ENCODE peak calls at places on chromosomes 7 and 10, in ten cellular contexts. T is gastrocnemius medialis, U is body of pancreas, B is heart left ventricle, G is upper lobe of left lung, C is H54, Y is NB4, R is GM12878, J is stomach, Z is transverse colon. E is an unnamed sample.

GRCh38 chr7:77482015-77482414 is 55.1 kb upstream of the PTPN12 start:
- DNase-seq in T (no peak), U (peak; percentile 80), B (no peak), G (no peak), C (no peak), Y (peak; percentile 78), R (no peak), J (peak; percentile 69), Z (peak; percentile 66), E (no peak)

GRCh38 chr7:1693419-1693990 is 23.4 kb downstream of the ELFN1 start:
- DNase-seq in T (peak; percentile 4), U (peak; percentile 32), B (peak; percentile 19), G (peak; percentile 79), C (no peak), Y (no peak), R (no peak), J (peak; percentile 13), Z (no peak), E (no peak)

GRCh38 chr7:434891-435486 is 84.7 kb downstream of the PDGFA start:
- DNase-seq in T (no peak), U (no peak), B (no peak), G (peak; percentile 52), C (no peak), Y (no peak), R (no peak), J (no peak), Z (peak; percentile 24), E (no peak)

GRCh38 chr10:123864923-123865322 is 26.7 kb downstream of the CPXM2 start:
- DNase-seq in T (no peak), U (no peak), B (no peak), G (no peak), C (no peak), Y (no peak), R (no peak), J (no peak), Z (peak; percentile 23), E (no peak)

GRCh38 chr10:108653466-108653865 is 1269.8 kb downstream of the XPNPEP1 start:
- DNase-seq in T (no peak), U (no peak), B (no peak), G (no peak), C (peak; percentile 7), Y (no peak), R (no peak), J (no peak), Z (no peak), E (no peak)

GRCh38 chr10:76839276-76839675 is 798.3 kb downstream of the KCNMA1 start:
- DNase-seq in T (no peak), U (no peak), B (no peak), G (no peak), C (no peak), Y (no peak), R (no peak), J (no peak), Z (peak; percentile 32), E (no peak)

GRCh38 chr10:18523025-18523424 is 128.4 kb downstream of the NSUN6 start:
- DNase-seq in T (no peak), U (no peak), B (no peak), G (no peak), C (no peak), Y (no peak), R (no peak), J (no peak), Z (no peak), E (no peak)

GRCh38 chr7:51175992-51176388 is 140.6 kb downstream of the COBL start:
- DNase-seq in T (no peak), U (no peak), B (no peak), G (no peak), C (no peak), Y (no peak), R (no peak), J (no peak), Z (no peak), E (no peak)

GRCh38 chr10:24206926-24207701 is 1.8 kb upstream of the KIAA1217 start:
- DNase-seq in T (no peak), U (no peak), B (no peak), G (peak; percentile 28), C (no peak), Y (no peak), R (no peak), J (no peak), Z (peak; percentile 27), E (no peak)
- TF ChIP-seq POLR2A in T (no peak), U (no peak), B (no peak), G (no peak), C (no peak), Y (no peak), R (no peak), J (no peak), Z (no peak), E (no peak)

GRCh38 chr7:30475580-30475979 is 3.0 kb downstream of the NOD1 start:
- DNase-seq in T (no peak), U (no peak), B (no peak), G (no peak), C (no peak), Y (no peak), R (no peak), J (no peak), Z (no peak), E (no peak)

GRCh38 chr7:30474893-30475292 is 3.7 kb downstream of the NOD1 start:
- DNase-seq in T (no peak), U (no peak), B (no peak), G (no peak), C (no peak), Y (no peak), R (no peak), J (no peak), Z (no peak), E (no peak)

GRCh38 chr7:30476401-30477145 is 2.0 kb downstream of the NOD1 start:
- DNase-seq in T (no peak), U (no peak), B (no peak), G (no peak), C (no peak), Y (peak; percentile 42), R (no peak), J (no peak), Z (no peak), E (no peak)

GRCh38 chr7:30474485-30474884 is 4.1 kb downstream of the NOD1 start:
- DNase-seq in T (no peak), U (no peak), B (no peak), G (no peak), C (no peak), Y (no peak), R (no peak), J (no peak), Z (no peak), E (no peak)

DNA sequence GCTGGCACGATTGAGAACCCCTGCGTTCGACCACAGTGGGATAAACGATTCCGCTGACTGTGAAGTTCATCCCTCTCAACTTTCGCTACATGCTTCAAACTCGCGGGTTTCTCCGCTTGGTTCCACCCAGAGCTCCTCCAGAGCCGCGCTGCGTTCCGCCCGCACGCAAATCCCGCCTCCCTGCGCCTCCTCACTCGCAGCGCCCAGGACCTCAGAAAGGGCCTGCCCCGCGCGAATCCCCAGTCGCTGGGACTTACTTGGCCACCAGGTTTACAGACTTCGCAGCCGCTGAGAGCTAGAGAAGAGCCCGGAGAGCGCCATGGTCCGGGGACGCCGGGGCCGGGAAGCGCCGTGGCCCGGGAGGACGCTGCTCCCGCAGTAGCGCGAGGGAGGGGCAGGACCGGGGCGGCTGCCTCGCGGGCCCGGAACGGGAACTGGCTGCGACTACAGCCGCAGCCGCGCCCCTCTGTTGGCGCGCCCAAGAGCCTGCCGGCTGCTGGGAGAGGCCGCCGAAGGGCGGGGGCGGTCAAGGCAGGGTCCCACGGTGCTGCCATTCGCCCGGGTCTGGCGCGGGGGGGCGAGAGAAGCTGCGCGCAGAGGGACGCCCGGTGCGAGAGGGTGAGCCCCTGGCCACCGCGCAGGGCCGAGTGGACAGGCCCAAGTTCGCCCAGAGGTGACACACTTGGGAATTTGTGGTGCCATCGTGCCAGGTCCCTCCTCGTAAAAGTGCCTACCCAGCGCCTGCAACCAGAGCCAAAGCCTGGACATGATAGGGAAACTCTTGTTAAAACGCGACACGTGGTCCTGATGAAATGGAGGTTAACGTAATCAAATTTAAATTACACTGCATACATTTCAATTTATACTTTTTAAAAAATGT is at the start of gene NOD1:
- DNase-seq in T (peak; percentile 66), U (peak; percentile 72), B (peak; percentile 87), G (peak; percentile 95), C (peak; percentile 94), Y (peak; percentile 94), R (no peak), J (peak; percentile 80), Z (peak; percentile 88), E (peak; percentile 84)
- TF ChIP-seq POLR2A in T (peak; percentile 25), U (peak; percentile 70), B (peak; percentile 73), G (peak; percentile 90), C (peak; percentile 76), Y (peak; percentile 86), R (peak; percentile 92), J (peak; percentile 17), Z (peak; percentile 90), E (peak; percentile 72)

GRCh38 chr10:5344746-5345145 is 20.0 kb upstream of the UCN3 start:
- DNase-seq in T (no peak), U (no peak), B (no peak), G (no peak), C (no peak), Y (no peak), R (no peak), J (no peak), Z (no peak), E (no peak)

GRCh38 chr10:5343979-5344378 is 20.8 kb upstream of the UCN3 start:
- DNase-seq in T (no peak), U (no peak), B (no peak), G (no peak), C (no peak), Y (no peak), R (no peak), J (no peak), Z (no peak), E (no peak)

GRCh38 chr10:5346881-5347280 is 17.9 kb upstream of the UCN3 start:
- DNase-seq in T (no peak), U (no peak), B (no peak), G (no peak), C (no peak), Y (no peak), R (no peak), J (no peak), Z (no peak), E (no peak)

GRCh38 chr10:5343092-5343491 is 21.7 kb upstream of the UCN3 start:
- DNase-seq in T (no peak), U (no peak), B (no peak), G (no peak), C (no peak), Y (no peak), R (no peak), J (no peak), Z (no peak), E (no peak)

GRCh38 chr10:5343561-5343960 is 21.2 kb upstream of the UCN3 start:
- DNase-seq in T (no peak), U (no peak), B (no peak), G (no peak), C (no peak), Y (peak; percentile 39), R (no peak), J (no peak), Z (no peak), E (no peak)
- TF ChIP-seq POLR2A in T (no peak), U (no peak), B (no peak), G (no peak), C (no peak), Y (no peak), R (no peak), J (no peak), Z (no peak), E (no peak)

GRCh38 chr7:70678621-70679251 is 453.2 kb upstream of the GALNT17 start:
- DNase-seq in T (no peak), U (no peak), B (no peak), G (no peak), C (no peak), Y (peak; percentile 97), R (no peak), J (no peak), Z (no peak), E (no peak)

GRCh38 chr7:70681111-70681846 is 450.7 kb upstream of the GALNT17 start:
- DNase-seq in T (no peak), U (no peak), B (no peak), G (peak; percentile 33), C (no peak), Y (no peak), R (no peak), J (no peak), Z (no peak), E (no peak)

GRCh38 chr7:70679666-70680065 is 452.3 kb upstream of the GALNT17 start:
- DNase-seq in T (no peak), U (no peak), B (no peak), G (no peak), C (no peak), Y (no peak), R (peak; percentile 46), J (no peak), Z (no peak), E (no peak)

GRCh38 chr7:70684173-70684572 is 447.8 kb upstream of the GALNT17 start:
- DNase-seq in T (no peak), U (no peak), B (no peak), G (peak; percentile 37), C (no peak), Y (no peak), R (no peak), J (no peak), Z (no peak), E (no peak)

DNA sequence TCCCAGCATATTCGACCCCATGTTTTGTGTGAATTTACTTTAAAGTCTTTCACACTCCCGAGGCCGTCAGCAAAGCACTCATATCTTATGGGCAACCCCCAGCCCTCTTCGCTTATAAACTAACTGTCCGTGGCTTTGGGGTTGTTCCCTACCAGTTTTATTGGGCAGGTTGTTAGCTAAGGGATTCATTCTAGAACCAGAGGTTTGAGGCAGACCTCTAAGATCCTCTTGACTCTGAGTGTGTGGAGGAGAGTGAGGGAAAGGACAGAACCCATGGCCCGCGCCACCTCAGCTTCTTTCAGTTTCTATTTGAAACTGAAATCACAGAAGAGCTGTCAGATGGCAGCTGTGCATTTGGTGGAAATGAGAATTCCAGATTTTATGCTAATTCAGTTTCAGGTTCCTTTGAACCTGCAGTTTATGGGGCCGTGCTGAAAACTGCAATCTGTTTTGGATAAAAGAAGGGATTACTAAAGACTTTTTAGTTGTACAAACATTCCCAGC is 450.0 kb upstream of the GALNT17 start:
- DNase-seq in T (no peak), U (no peak), B (no peak), G (no peak), C (no peak), Y (no peak), R (peak; percentile 39), J (no peak), Z (no peak), E (no peak)
- TF ChIP-seq POLR2A in T (no peak), U (no peak), B (no peak), G (no peak), C (no peak), Y (no peak), R (no peak), J (no peak), Z (no peak), E (no peak)